ENCODE peak calls at places on chromosomes 1 and 21, in four cellular contexts. U is ELR, C is pancreas, P is testis. D is an unnamed sample.

GRCh38 chr1:246528933-246529731 is 22.1 kb upstream of the SMYD3 start:
- DNase-seq in U (no peak), C (no peak), P (no peak), D (no peak)

GRCh38 chr1:202013601-202014000 is 3.2 kb downstream of the ELF3 start:
- DNase-seq in C (no peak), U (no peak), P (no peak), D (no peak)

GRCh38 chr1:44031051-44031899 is at the start of gene SLC6A9:
- DNase-seq in C (peak), U (peak), P (peak), D (peak)

GRCh38 chr1:99647460-99647859 is 1.5 kb downstream of the PALMD start:
- DNase-seq in P (no peak), C (no peak), U (no peak), D (no peak)

GRCh38 chr21:38613686-38614085 is 115.4 kb upstream of the ERG start:
- DNase-seq in U (no peak), P (no peak), C (no peak), D (no peak)

GRCh38 chr1:18927654-18928272 is 25.4 kb upstream of the ALDH4A1 start:
- DNase-seq in C (no peak), U (peak), P (no peak), D (no peak)

GRCh38 chr1:206797534-206798383 is 25.5 kb upstream of the IL10 start:
- DNase-seq in C (peak), U (peak), P (no peak), D (no peak)

GRCh38 chr1:43011020-43011419 is 52.4 kb upstream of the SLC2A1 start:
- DNase-seq in P (no peak), C (no peak), U (no peak), D (no peak)

GRCh38 chr1:14840374-14840773 is 241.9 kb downstream of the KAZN start:
- DNase-seq in C (no peak), U (no peak), P (no peak), D (no peak)

GRCh38 chr1:40662864-40663263 is 2.6 kb downstream of the RIMS3 start:
- DNase-seq in U (peak), P (no peak), C (no peak), D (no peak)

GRCh38 chr1:160904783-160905616 is 20.0 kb upstream of the ITLN1 start:
- DNase-seq in P (peak), C (no peak), U (no peak), D (no peak)

GRCh38 chr1:179025975-179026812 is 500 bp downstream of the FAM20B start:
- DNase-seq in P (peak), C (peak), U (peak), D (peak)

GRCh38 chr1:174942547-174943255 is 57.0 kb upstream of the CACYBP start:
- DNase-seq in C (no peak), U (no peak), P (no peak), D (no peak)

GRCh38 chr1:10622896-10623295 is 148.1 kb downstream of the PEX14 start:
- DNase-seq in C (no peak), U (no peak), P (no peak), D (no peak)

GRCh38 chr1:53278294-53278693 is 40.0 kb upstream of the MAGOH start:
- DNase-seq in C (peak), U (peak), P (peak), D (peak)

GRCh38 chr1:3625151-3625907 is 514 bp downstream of the TPRG1L start:
- DNase-seq in C (peak), U (peak), P (peak), D (peak)

GRCh38 chr21:35528109-35529042 is 479.3 kb upstream of the RUNX1 start:
- DNase-seq in C (no peak), U (peak), P (peak), D (no peak)

GRCh38 chr21:45975017-45975595 is 6.5 kb upstream of the COL6A1 start:
- DNase-seq in P (peak), U (peak), C (no peak), D (no peak)

GRCh38 chr1:69510026-69510425 is 57.7 kb upstream of the LRRC7 start:
- DNase-seq in C (no peak), U (no peak), P (no peak), D (no peak)

GRCh38 chr1:108070662-108071061 is 105.7 kb upstream of the VAV3 start:
- DNase-seq in U (no peak), P (no peak), C (no peak), D (no peak)

GRCh38 chr21:25708467-25709065 is 26.1 kb downstream of the ATP5PF start:
- DNase-seq in C (no peak), U (peak), P (peak), D (peak)